ENCODE peak calls at places on chromosomes 12 and 14, in six cellular contexts. D is HepG2, J is A549, R is endothelial cell of umbilical vein, C is K562, A is GM12878. W is an unnamed sample.

GRCh38 chr14:92718659-92719058 is 29.8 kb downstream of the LGMN start:
- DNase-seq in D (no peak), C (no peak), J (no peak), A (no peak), R (no peak), W (no peak)

GRCh38 chr12:46553911-46554310 is 181.3 kb upstream of the SLC38A2 start:
- DNase-seq in R (no peak), C (no peak), A (no peak), J (no peak), D (no peak), W (no peak)

GRCh38 chr14:90438841-90439240 is 42.0 kb downstream of the CALM1 start:
- DNase-seq in C (no peak), A (no peak), D (no peak), J (no peak), R (no peak), W (no peak)

GRCh38 chr12:104859144-104859543 is 98.9 kb downstream of the SLC41A2 start:
- DNase-seq in D (no peak), C (no peak), A (no peak), J (no peak), R (no peak), W (no peak)

GRCh38 chr12:132502882-132503193 is 12.9 kb downstream of the FBRSL1 start:
- DNase-seq in A (no peak), J (no peak), R (no peak), D (no peak), C (no peak), W (no peak)

GRCh38 chr12:117189725-117190209 is 503 bp downstream of the FBXO21 start:
- DNase-seq in R (peak), J (peak), A (no peak), C (no peak), D (peak), W (peak)

GRCh38 chr12:131764738-131765137 is 53.8 kb downstream of the SFSWAP start:
- DNase-seq in A (no peak), D (no peak), C (no peak), J (no peak), R (no peak), W (no peak)

GRCh38 chr14:22664261-22664660 is 20.1 kb upstream of the OR6J1 start:
- DNase-seq in C (no peak), J (no peak), R (no peak), D (peak), A (no peak), W (no peak)

GRCh38 chr12:52423661-52424503 is 10.3 kb downstream of the KRT75 start:
- DNase-seq in A (no peak), C (no peak), J (no peak), D (no peak), R (no peak), W (no peak)

GRCh38 chr14:34224221-34224620 is 237.8 kb downstream of the SPTSSA start:
- DNase-seq in D (no peak), C (no peak), R (no peak), A (no peak), J (no peak), W (no peak)

GRCh38 chr14:88189040-88189839 is 133.8 kb downstream of the KCNK10 start:
- DNase-seq in C (peak), A (peak), J (peak), D (peak), R (peak), W (peak)

GRCh38 chr14:20998674-20999366 is at the start of gene SLC39A2:
- DNase-seq in A (no peak), R (no peak), C (peak), D (no peak), J (no peak), W (no peak)

GRCh38 chr12:58008658-58009057 is 67.3 kb downstream of the ATP23 start:
- DNase-seq in A (no peak), R (peak), D (no peak), C (no peak), J (no peak), W (no peak)

GRCh38 chr14:60311417-60311816 is 62.4 kb downstream of the PPM1A start:
- DNase-seq in C (no peak), A (no peak), R (peak), J (no peak), D (no peak), W (no peak)

GRCh38 chr14:99865408-99865807 is 72.2 kb downstream of the EML1 start:
- DNase-seq in D (no peak), R (no peak), J (no peak), A (no peak), C (no peak), W (no peak)

GRCh38 chr14:64654072-64654899 is 49.9 kb upstream of the PLEKHG3 start:
- DNase-seq in D (peak), A (peak), J (peak), C (no peak), R (peak), W (peak)

GRCh38 chr12:132354211-132354981 is 25.0 kb upstream of the GALNT9 start:
- DNase-seq in C (no peak), D (no peak), A (no peak), J (no peak), R (no peak), W (no peak)

GRCh38 chr12:51910691-51911090 is 3.4 kb downstream of the ACVRL1 start:
- DNase-seq in C (no peak), A (no peak), R (peak), D (no peak), J (no peak), W (no peak)

GRCh38 chr12:24560867-24561266 is 388.0 kb downstream of the BCAT1 start:
- DNase-seq in C (no peak), D (no peak), R (no peak), A (no peak), J (no peak), W (no peak)

GRCh38 chr14:75631453-75631831 is 29.2 kb downstream of the ERG28 start:
- DNase-seq in D (no peak), C (no peak), J (no peak), A (no peak), R (no peak), W (no peak)

GRCh38 chr14:46018846-46019420 is 632.6 kb downstream of the RPL10L start:
- DNase-seq in D (no peak), J (no peak), A (no peak), C (no peak), R (no peak), W (no peak)

GRCh38 chr12:66399626-66399931 is 97.3 kb downstream of the HELB start:
- DNase-seq in R (no peak), C (no peak), D (no peak), A (no peak), J (no peak), W (no peak)

GRCh38 chr12:6962285-6963015 is 8.0 kb downstream of the PHB2 start:
- DNase-seq in D (no peak), A (no peak), C (peak), J (no peak), R (no peak), W (no peak)

GRCh38 chr14:24250354-24250753 is 7.9 kb upstream of the TINF2 start:
- DNase-seq in D (no peak), A (no peak), J (no peak), R (no peak), C (no peak), W (no peak)

GRCh38 chr12:104801427-104801826 is 156.7 kb downstream of the SLC41A2 start:
- DNase-seq in J (no peak), A (no peak), C (no peak), R (no peak), D (no peak), W (no peak)

GRCh38 chr12:120833849-120834248 is 70.3 kb downstream of the SPPL3 start:
- DNase-seq in D (no peak), C (no peak), R (no peak), J (no peak), A (no peak), W (no peak)

GRCh38 chr12:112929715-112930114 is 8.6 kb upstream of the OAS3 start:
- DNase-seq in C (no peak), A (no peak), R (no peak), J (no peak), D (no peak), W (no peak)

GRCh38 chr12:108560321-108560721 is 652 bp downstream of the SART3 start:
- DNase-seq in J (no peak), R (peak), C (no peak), A (no peak), D (peak), W (peak)

GRCh38 chr14:22485178-22485577 is 103.8 kb downstream of the DAD1 start:
- DNase-seq in A (no peak), D (no peak), C (no peak), J (no peak), R (no peak), W (no peak)

GRCh38 chr14:73755434-73756014 is 41.3 kb upstream of the PNMA1 start:
- DNase-seq in C (peak), J (no peak), D (no peak), R (peak), A (no peak), W (no peak)

GRCh38 chr12:76259071-76259470 is 89.1 kb downstream of the BBS10 start:
- DNase-seq in D (no peak), C (no peak), J (no peak), A (no peak), R (peak), W (no peak)

GRCh38 chr12:130973906-130974305 is 20.2 kb downstream of the ADGRD1 start:
- DNase-seq in A (no peak), R (no peak), C (no peak), D (no peak), J (no peak), W (no peak)

DNA sequence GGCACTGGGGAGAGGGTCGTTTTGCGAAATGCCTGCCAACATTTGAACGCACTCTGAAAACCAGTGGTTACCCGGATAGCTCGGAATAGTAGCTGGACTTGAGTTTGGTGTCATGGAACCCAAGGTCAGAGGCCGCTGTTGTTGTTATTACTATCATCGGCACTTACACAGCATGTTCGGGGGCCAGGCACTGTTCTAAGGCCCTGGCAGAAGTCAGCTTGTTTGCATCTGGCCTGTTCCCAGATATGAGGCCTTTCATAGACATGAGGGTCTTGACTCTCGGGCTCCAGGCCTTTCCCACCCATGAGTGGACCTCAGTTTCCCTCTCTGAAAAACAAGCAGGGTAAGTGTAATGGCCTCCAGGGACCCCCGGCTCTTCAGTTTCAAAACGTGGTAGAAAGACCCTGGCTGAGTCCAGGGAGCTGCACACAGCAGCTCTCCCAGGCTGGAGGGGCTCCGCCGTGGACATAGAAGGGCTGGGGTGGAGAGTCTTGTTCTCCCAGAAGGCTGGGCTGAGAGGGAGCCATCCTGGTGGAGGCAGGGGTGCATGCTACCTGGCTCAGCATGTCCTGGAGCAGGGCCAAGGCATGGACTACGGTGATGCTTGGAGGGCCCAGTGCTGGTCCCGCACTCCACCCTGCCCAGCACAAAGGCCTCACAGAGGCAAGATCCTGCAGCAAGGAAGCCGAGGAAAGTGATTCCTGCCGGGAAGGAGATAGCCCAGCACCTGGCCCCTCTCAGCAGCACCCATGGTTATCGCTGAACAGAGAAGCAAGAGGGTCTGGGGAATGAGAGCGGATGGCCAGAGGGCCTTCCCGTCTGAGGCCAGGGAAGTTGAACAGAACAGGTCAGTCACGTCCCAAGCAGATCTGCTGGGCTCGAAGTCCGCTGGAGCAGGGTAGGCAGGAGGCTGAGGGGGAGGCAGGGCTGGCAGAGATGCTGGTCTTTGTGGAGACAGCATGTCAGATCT is 63.5 kb upstream of the C14orf180 start:
- DNase-seq in R (no peak), J (no peak), D (no peak), C (no peak), A (no peak), W (no peak)
- TF ChIP-seq MYC in R (no peak), J (no peak), D (no peak), C (no peak), A (no peak), W (no peak)

GRCh38 chr12:118357327-118358007 is 15.2 kb downstream of the TAOK3 start:
- DNase-seq in R (peak), D (no peak), A (peak), J (peak), C (peak), W (peak)
- TF ChIP-seq CTCF in R (no peak), D (no peak), A (no peak), J (peak), C (peak), W (peak)

DNA sequence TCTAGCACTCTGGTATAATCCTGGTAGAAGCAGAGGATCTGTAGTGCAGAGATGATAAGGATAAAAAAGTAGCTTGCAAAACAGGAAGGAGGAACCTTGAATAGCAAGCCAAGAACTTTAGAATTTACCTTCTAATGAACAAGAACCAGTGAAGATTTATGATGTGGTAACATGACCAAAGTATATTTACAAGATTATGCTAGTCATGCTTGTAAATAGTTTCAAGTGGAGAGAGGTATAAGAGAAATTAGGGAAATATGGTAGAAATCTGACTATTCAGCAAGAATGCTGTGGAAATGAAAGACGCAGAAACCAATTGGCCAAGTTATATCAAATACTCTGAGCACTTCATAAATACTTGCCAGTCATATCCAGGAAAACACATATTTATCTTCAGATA is 47.8 kb downstream of the ERGIC2 start:
- DNase-seq in D (no peak), J (no peak), A (no peak), R (no peak), C (no peak), W (no peak)
- TF ChIP-seq MYC in D (no peak), J (no peak), A (no peak), R (no peak), C (no peak), W (no peak)

DNA sequence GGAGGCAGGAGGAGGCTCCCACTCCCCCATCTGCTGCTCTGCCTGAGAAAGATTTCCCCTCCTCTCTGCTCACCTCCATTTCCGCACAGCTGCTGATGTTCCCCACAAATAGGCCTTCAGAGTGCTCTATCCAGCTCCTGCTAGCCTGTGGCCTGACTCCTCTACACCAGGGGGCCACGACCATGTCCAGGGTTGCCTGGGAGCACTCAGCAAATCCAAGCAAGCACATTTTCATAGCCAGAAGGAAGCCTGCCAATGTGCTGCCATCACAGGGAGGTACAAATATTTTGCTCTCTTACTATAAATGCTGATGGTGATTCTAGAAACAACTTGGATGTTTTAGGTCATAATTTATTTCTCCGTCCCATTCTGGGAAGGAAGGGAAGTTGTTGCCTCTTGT is 17.3 kb downstream of the KCNA5 start:
- DNase-seq in C (no peak), D (no peak), R (no peak), J (no peak), A (no peak), W (no peak)
- TF ChIP-seq CTCF in C (no peak), D (no peak), R (no peak), J (no peak), A (no peak), W (no peak)